ENCODE peak calls at places on chromosome 5, in eight cellular contexts. Y, O, K, G, I, A, F and W are unnamed samples.

GRCh38 chr5:168746893-168747640 is 167.9 kb upstream of the PANK3 start:
- DNase-seq in Y (peak), A (no peak), G (no peak), O (no peak), K (peak), I (no peak), F (no peak), W (no peak)

GRCh38 chr5:107889387-107889786 is 218.7 kb upstream of the EFNA5 start:
- DNase-seq in Y (no peak), G (no peak), K (no peak), F (peak), O (no peak), A (no peak), I (no peak), W (no peak)

GRCh38 chr5:78843436-78843835 is 141.7 kb downstream of the ARSB start:
- DNase-seq in K (no peak), O (no peak), G (no peak), A (no peak), Y (no peak), I (no peak), F (no peak), W (no peak)

GRCh38 chr5:691817-692529 is 1.2 kb downstream of the TPPP start:
- DNase-seq in F (no peak), O (no peak), I (no peak), G (no peak), A (no peak), Y (no peak), K (peak), W (no peak)

GRCh38 chr5:153490124-153491085 is at the start of gene GRIA1:
- DNase-seq in G (no peak), A (no peak), K (peak), I (no peak), O (no peak), Y (no peak), F (peak), W (peak)

GRCh38 chr5:149215478-149216042 is 56.1 kb upstream of the AFAP1L1 start:
- DNase-seq in A (no peak), O (peak), I (no peak), G (no peak), K (no peak), Y (no peak), F (peak), W (peak)

GRCh38 chr5:180908998-180909731 is 10.2 kb downstream of the BTNL8 start:
- DNase-seq in K (no peak), I (peak), A (no peak), Y (no peak), G (no peak), F (no peak), O (no peak), W (no peak)

GRCh38 chr5:59845733-59846132 is 47.8 kb downstream of the PDE4D start:
- DNase-seq in G (no peak), I (no peak), O (no peak), A (no peak), K (no peak), Y (no peak), F (peak), W (no peak)

GRCh38 chr5:103132684-103133083 is 12.6 kb downstream of the PPIP5K2 start:
- DNase-seq in Y (no peak), I (no peak), A (no peak), F (no peak), K (no peak), O (no peak), G (no peak), W (no peak)

GRCh38 chr5:6715271-6715670 is 2.0 kb downstream of the TENT4A start:
- DNase-seq in O (no peak), A (no peak), G (no peak), Y (no peak), K (no peak), F (no peak), I (no peak), W (no peak)

GRCh38 chr5:104361932-104362331 is 799.3 kb upstream of the NUDT12 start:
- DNase-seq in F (no peak), Y (no peak), I (peak), O (no peak), K (no peak), A (no peak), G (no peak), W (no peak)

GRCh38 chr5:58015175-58015574 is 444.7 kb downstream of the PLK2 start:
- DNase-seq in K (no peak), O (no peak), I (no peak), F (no peak), Y (no peak), A (no peak), G (no peak), W (no peak)

GRCh38 chr5:59209758-59210359 is 627.0 kb downstream of the RAB3C start:
- DNase-seq in K (no peak), F (peak), I (no peak), G (no peak), O (no peak), Y (no peak), A (no peak), W (peak)

GRCh38 chr5:178143901-178144300 is 9.8 kb downstream of the NHP2 start:
- DNase-seq in G (peak), A (no peak), Y (no peak), O (peak), K (no peak), F (peak), I (no peak), W (no peak)

GRCh38 chr5:104431946-104432345 is 869.4 kb upstream of the NUDT12 start:
- DNase-seq in O (no peak), K (no peak), I (no peak), G (no peak), Y (no peak), A (no peak), F (no peak), W (no peak)

GRCh38 chr5:96065577-96066385 is 104.1 kb upstream of the ELL2 start:
- DNase-seq in O (no peak), K (peak), F (no peak), I (no peak), G (no peak), Y (no peak), A (no peak), W (no peak)

GRCh38 chr5:62901001-62901400 is 322.4 kb downstream of the LRRC70 start:
- DNase-seq in Y (no peak), F (no peak), G (no peak), I (no peak), O (no peak), K (no peak), A (no peak), W (no peak)

GRCh38 chr5:98631311-98632054 is 142.0 kb upstream of the RGMB start:
- DNase-seq in Y (no peak), G (no peak), K (no peak), I (no peak), F (peak), A (no peak), O (no peak), W (peak)

GRCh38 chr5:143065185-143065584 is 295.0 kb downstream of the ARHGAP26 start:
- DNase-seq in Y (peak), G (no peak), I (no peak), O (peak), A (no peak), F (peak), K (no peak), W (peak)

GRCh38 chr5:176647030-176647869 is at the start of gene TSPAN17:
- DNase-seq in O (peak), A (peak), I (peak), F (peak), G (peak), K (peak), Y (peak), W (peak)

GRCh38 chr5:176644878-176645670 is 2.2 kb upstream of the TSPAN17 start:
- DNase-seq in I (no peak), F (no peak), G (no peak), Y (no peak), K (no peak), A (no peak), O (no peak), W (no peak)

GRCh38 chr5:176647870-176648466 is 684 bp downstream of the TSPAN17 start:
- DNase-seq in I (no peak), F (no peak), K (peak), Y (peak), A (peak), O (no peak), G (peak), W (peak)

GRCh38 chr5:176646707-176647029 is 616 bp upstream of the TSPAN17 start:
- DNase-seq in O (no peak), Y (no peak), F (no peak), I (no peak), G (no peak), K (no peak), A (no peak), W (no peak)

DNA sequence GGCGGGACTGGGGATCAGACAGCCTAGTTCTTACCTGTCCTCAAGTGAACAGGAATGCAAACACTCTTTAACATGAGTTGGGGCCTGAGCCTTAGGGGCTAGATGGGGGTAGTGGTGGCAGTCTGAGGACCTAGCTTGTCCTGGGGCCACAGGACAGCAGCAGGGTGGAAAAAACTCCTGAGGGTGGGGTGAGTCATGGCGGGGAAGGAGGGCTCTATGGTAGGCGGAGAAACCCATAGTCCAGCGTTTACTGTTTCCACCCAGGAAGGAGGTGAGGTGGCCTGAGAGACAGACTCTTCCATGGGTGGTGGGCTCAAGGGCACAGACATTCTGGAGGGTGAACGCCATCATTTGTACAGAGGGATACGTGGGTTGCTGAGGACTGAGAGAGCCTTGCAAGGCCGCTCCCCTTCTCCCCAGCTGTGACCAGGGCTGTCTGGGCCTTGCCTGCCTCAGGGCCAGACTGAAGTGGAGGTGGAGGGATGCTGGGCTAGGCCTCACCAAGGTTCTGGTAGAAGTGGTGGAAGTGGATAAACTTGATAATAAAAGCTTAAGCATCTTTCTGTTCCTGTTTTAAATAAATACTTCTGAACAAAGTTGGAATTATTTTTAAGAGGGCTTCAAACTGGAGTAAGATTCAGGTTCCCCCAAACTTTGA is 1.1 kb upstream of the TSPAN17 start:
- DNase-seq in O (no peak), K (no peak), A (no peak), Y (no peak), I (no peak), G (no peak), F (no peak), W (no peak)
- H3K4me3 ChIP-seq in O (no peak), K (no peak), A (no peak), Y (no peak), I (no peak), G (no peak), F (no peak), W (no peak)

DNA sequence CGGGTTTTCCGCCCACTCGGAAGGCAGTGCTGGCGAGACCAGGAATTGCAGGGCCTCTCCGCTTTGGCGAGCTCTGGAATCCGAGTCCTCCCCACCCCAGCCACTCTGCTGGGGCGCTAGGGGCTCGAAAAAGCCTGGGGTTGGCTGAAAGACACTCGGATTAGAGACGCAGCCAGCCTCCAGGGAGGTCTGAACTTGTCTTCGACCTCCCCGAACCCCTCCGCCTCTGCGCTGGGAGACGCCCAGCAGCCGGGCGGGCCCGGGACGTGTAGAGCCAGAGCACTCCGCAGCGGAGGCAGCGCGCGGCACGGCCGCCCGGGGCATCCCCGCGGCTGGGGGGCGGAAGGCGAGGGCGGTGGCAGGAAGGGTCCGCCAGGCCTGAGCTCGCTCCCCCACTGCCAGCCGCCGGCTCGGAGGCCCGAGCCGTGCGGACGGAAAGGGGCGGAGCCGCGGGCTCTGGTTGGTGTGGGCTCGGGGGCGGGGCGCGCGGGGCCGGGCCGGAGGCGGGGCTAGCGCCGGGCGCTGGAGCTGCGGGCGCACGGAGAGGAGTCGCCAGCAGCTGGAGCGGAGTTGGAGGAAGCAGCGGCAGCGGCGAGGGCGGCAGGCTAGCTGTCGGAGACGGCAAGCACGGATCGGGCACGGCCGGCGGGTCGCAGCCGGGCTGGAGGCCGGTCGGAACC is at the start of gene PIK3R1:
- DNase-seq in O (peak), K (peak), G (peak), F (peak), A (peak), I (peak), Y (peak), W (peak)
- TF ChIP-seq CTCF in O (peak), K (peak), G (peak), F (peak), A (peak), I (peak), Y (peak), W (peak)

GRCh38 chr5:157544623-157544989 is 31.0 kb downstream of the ADAM19 start:
- DNase-seq in K (no peak), Y (no peak), F (no peak), G (no peak), O (no peak), A (no peak), I (peak), W (no peak)
- H3K4me3 ChIP-seq in K (peak), Y (no peak), F (no peak), G (no peak), O (no peak), A (no peak), I (no peak), W (no peak)

DNA sequence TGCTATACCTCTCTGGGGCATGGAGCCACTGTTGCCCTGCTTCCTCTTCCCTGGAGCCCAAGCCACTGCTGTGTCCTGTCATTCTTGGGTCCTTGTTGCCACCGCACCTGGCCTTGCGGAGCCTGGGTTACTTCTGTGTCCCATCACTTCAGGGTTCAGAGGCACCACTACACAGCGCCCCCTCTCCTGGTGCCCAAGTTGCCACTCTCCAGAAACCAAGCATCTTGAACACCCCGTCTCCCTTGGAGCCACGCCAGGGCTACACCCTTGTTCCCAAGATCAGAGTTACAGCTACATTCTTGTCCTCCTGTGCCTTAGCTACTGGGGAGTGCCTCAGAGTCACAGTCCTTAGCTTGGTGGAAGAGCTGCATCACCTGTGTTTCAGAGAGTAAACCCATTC is 147.2 kb upstream of the CD180 start:
- DNase-seq in K (no peak), G (no peak), A (no peak), F (no peak), Y (no peak), O (no peak), I (no peak), W (no peak)
- TF ChIP-seq CTCF in K (no peak), G (no peak), A (no peak), F (no peak), Y (no peak), O (no peak), I (no peak), W (no peak)

DNA sequence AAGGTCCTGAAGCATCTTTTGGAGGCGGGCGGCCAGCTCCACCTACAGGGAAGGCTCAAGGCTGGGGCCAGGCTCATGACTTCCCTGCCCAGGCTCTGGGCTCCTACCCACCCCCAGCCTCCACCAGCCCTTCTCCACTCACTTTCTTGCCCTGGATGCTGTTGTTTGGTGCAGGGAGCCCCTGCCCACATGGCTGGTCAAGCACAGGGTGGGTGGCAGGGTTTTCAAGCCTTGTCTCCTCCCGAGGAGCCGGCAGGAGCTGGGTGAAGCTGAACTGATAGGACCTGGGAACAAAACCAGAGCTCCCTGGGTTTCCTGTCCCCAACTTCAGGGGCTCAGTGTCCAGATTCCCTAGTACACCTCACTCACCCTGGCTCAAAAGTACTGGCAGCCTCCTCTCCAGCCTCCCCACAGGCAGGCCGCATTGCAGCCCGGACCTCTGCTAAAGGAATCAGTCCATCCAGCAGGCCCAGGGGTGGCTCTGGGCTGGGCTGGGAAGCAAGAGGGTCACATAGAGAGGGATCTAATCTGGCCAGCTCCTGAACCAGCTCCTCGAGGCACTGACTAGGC is 6.9 kb downstream of the SHROOM1 start:
- DNase-seq in O (no peak), K (no peak), F (no peak), Y (no peak), G (no peak), A (no peak), I (no peak), W (no peak)
- H3K4me3 ChIP-seq in O (no peak), K (no peak), F (no peak), Y (no peak), G (no peak), A (no peak), I (peak), W (no peak)

GRCh38 chr5:115033861-115034260 is 135.8 kb downstream of the TRIM36 start:
- DNase-seq in I (peak), K (peak), A (no peak), G (no peak), O (no peak), Y (peak), F (no peak), W (no peak)
- TF ChIP-seq CTCF in I (peak), K (peak), A (no peak), G (no peak), O (no peak), Y (peak), F (peak), W (no peak)